ENCODE peak calls at places on chromosomes 2 and 18, in five cellular contexts. S, I, L, D and A are unnamed samples.

GRCh38 chr18:76391746-76392145 is 103.3 kb downstream of the ZNF516 start:
- DNase-seq in I (no peak), S (no peak), D (no peak), L (peak), A (no peak)

GRCh38 chr2:65228249-65228750 is 669 bp downstream of the ACTR2 start:
- DNase-seq in L (peak), D (peak), S (no peak), I (no peak), A (no peak)

GRCh38 chr2:159795781-159796667 is 2.0 kb downstream of the CD302 start:
- DNase-seq in D (no peak), L (no peak), I (no peak), S (no peak), A (no peak)

GRCh38 chr18:60684843-60685513 is 312.4 kb upstream of the MC4R start:
- DNase-seq in S (no peak), L (no peak), D (peak), I (no peak), A (no peak)

GRCh38 chr2:215713393-215713792 is 277.5 kb upstream of the FN1 start:
- DNase-seq in D (no peak), L (no peak), I (no peak), S (no peak), A (no peak)

GRCh38 chr2:118386636-118387302 is 298.5 kb downstream of the INSIG2 start:
- DNase-seq in D (peak), L (no peak), I (no peak), S (no peak), A (no peak)

GRCh38 chr2:157751462-157752058 is 122.9 kb upstream of the ACVR1C start:
- DNase-seq in S (no peak), D (no peak), I (no peak), L (peak), A (no peak)

GRCh38 chr18:75132068-75132467 is 76.9 kb downstream of the PTGR3 start:
- DNase-seq in I (no peak), D (no peak), S (no peak), L (no peak), A (no peak)

GRCh38 chr2:101736861-101737291 is 39.4 kb downstream of the MAP4K4 start:
- DNase-seq in S (no peak), L (no peak), I (peak), D (peak), A (no peak)

GRCh38 chr2:15584767-15585469 is 6.8 kb upstream of the DDX1 start:
- DNase-seq in D (peak), L (no peak), S (no peak), I (no peak), A (no peak)

GRCh38 chr2:114011709-114012108 is 121.8 kb downstream of the ACTR3 start:
- DNase-seq in S (no peak), I (no peak), D (no peak), L (no peak), A (no peak)

GRCh38 chr2:152419944-152420813 is 85.2 kb downstream of the FMNL2 start:
- DNase-seq in L (no peak), D (peak), S (no peak), I (no peak), A (no peak)

GRCh38 chr2:107585851-107586250 is 240.8 kb upstream of the RGPD4 start:
- DNase-seq in I (no peak), L (no peak), S (no peak), D (no peak), A (no peak)

GRCh38 chr2:121662651-121663050 is 13.4 kb upstream of the CLASP1 start:
- DNase-seq in S (no peak), L (no peak), D (no peak), I (no peak), A (no peak)

GRCh38 chr2:28429636-28430376 is 37.1 kb downstream of the FOSL2 start:
- DNase-seq in L (no peak), I (no peak), D (no peak), S (no peak), A (no peak)

GRCh38 chr2:157894694-157895450 is 18.7 kb upstream of the ACVR1 start:
- DNase-seq in D (no peak), L (no peak), S (no peak), I (no peak), A (no peak)

GRCh38 chr2:233129351-233129978 is 69.3 kb downstream of the INPP5D start:
- DNase-seq in I (no peak), S (peak), D (no peak), L (peak), A (no peak)